ENCODE peak calls at places on chromosomes 3 and 15, in six cellular contexts. Z is testis, I is caudate nucleus, S is amniotic stem cell, T is AG20443, U is SW480. X is an unnamed sample.

GRCh38 chr15:76012021-76012551 is at the start of gene NRG4:
- DNase-seq in Z (no peak), I (no peak), S (no peak), T (no peak), U (peak), X (no peak)

GRCh38 chr3:36823806-36824205 is 59.5 kb upstream of the DCLK3 start:
- DNase-seq in Z (no peak), I (no peak), S (no peak), T (no peak), U (no peak), X (no peak)

GRCh38 chr15:46413799-46414198 is 779.0 kb downstream of the SQOR start:
- DNase-seq in Z (no peak), I (no peak), S (no peak), T (no peak), U (peak), X (no peak)

GRCh38 chr3:157111578-157111977 is 48.4 kb downstream of the CCNL1 start:
- DNase-seq in Z (no peak), I (no peak), S (no peak), T (no peak), U (no peak), X (no peak)

GRCh38 chr15:93432474-93432873 is 343.5 kb upstream of the RGMA start:
- DNase-seq in Z (peak), I (no peak), S (no peak), T (no peak), U (no peak), X (no peak)

GRCh38 chr3:161349529-161350278 is 21.6 kb downstream of the SPTSSB start:
- DNase-seq in Z (no peak), I (no peak), S (peak), T (peak), U (peak), X (no peak)

GRCh38 chr15:65682404-65682911 is 60.7 kb downstream of the SLC24A1 start:
- DNase-seq in Z (no peak), I (no peak), S (no peak), T (no peak), U (no peak), X (no peak)

GRCh38 chr3:21654662-21655061 is 96.3 kb downstream of the ZNF385D start:
- DNase-seq in Z (no peak), I (no peak), S (peak), T (no peak), U (no peak), X (no peak)

GRCh38 chr3:196916995-196917394 is 25.3 kb downstream of the NCBP2 start:
- DNase-seq in Z (no peak), I (no peak), S (no peak), T (no peak), U (no peak), X (no peak)

GRCh38 chr3:133843634-133844033 is 38.0 kb downstream of the SRPRB start:
- DNase-seq in Z (no peak), I (no peak), S (no peak), T (peak), U (no peak), X (no peak)

GRCh38 chr3:107421170-107421792 is 44.0 kb downstream of the CCDC54 start:
- DNase-seq in Z (peak), I (no peak), S (peak), T (peak), U (peak), X (peak)

GRCh38 chr3:9193211-9193610 is 56.2 kb downstream of the SRGAP3 start:
- DNase-seq in Z (no peak), I (no peak), S (no peak), T (no peak), U (no peak), X (no peak)

GRCh38 chr3:48417529-48418108 is 12.3 kb downstream of the PLXNB1 start:
- DNase-seq in Z (no peak), I (no peak), S (no peak), T (no peak), U (no peak), X (no peak)

GRCh38 chr3:27431116-27431515 is 53.1 kb downstream of the SLC4A7 start:
- DNase-seq in Z (no peak), I (no peak), S (peak), T (peak), U (no peak), X (no peak)

GRCh38 chr3:38649500-38650247 is at the start of gene SCN5A:
- DNase-seq in Z (peak), I (no peak), S (no peak), T (peak), U (peak), X (no peak)

GRCh38 chr15:65916664-65917406 is 47.5 kb downstream of the RAB11A start:
- DNase-seq in Z (peak), I (peak), S (peak), T (peak), U (peak), X (no peak)

GRCh38 chr15:45326280-45326679 is 52.1 kb downstream of the GATM start:
- DNase-seq in Z (no peak), I (no peak), S (no peak), T (no peak), U (no peak), X (no peak)

GRCh38 chr3:136277634-136278033 is 27.5 kb downstream of the PCCB start:
- DNase-seq in Z (no peak), I (no peak), S (no peak), T (no peak), U (no peak), X (no peak)

GRCh38 chr3:30156586-30157498 is 449.6 kb upstream of the TGFBR2 start:
- DNase-seq in Z (no peak), I (no peak), S (no peak), T (no peak), U (no peak), X (no peak)

GRCh38 chr15:94692697-94693096 is 461.3 kb downstream of the MCTP2 start:
- DNase-seq in Z (no peak), I (no peak), S (no peak), T (no peak), U (no peak), X (no peak)

GRCh38 chr3:110149763-110150162 is 812.4 kb upstream of the DPPA4 start:
- DNase-seq in Z (no peak), I (no peak), S (no peak), T (no peak), U (no peak), X (no peak)

GRCh38 chr3:166527325-166527724 is 690.1 kb upstream of the BCHE start:
- DNase-seq in Z (no peak), I (no peak), S (no peak), T (no peak), U (no peak), X (no peak)

GRCh38 chr3:154430014-154430413 is at the start of gene GPR149:
- DNase-seq in Z (peak), I (no peak), S (no peak), T (no peak), U (no peak), X (no peak)

GRCh38 chr3:123535580-123535979 is 49.3 kb downstream of the HACD2 start:
- DNase-seq in Z (no peak), I (no peak), S (no peak), T (peak), U (no peak), X (no peak)

GRCh38 chr3:16338999-16339398 is 74.0 kb downstream of the OXNAD1 start:
- DNase-seq in Z (no peak), I (no peak), S (peak), T (peak), U (peak), X (no peak)

GRCh38 chr3:157136647-157137387 is 23.1 kb downstream of the CCNL1 start:
- DNase-seq in Z (no peak), I (no peak), S (no peak), T (no peak), U (no peak), X (no peak)